ENCODE peak calls at places on chromosomes 16 and 17, in eight cellular contexts. E, D, H, B, Y, G, X and U are unnamed samples.

GRCh38 chr16:73126453-73126853 is 78.5 kb upstream of the ZFHX3 start:
- DNase-seq in E (no peak), G (peak), D (peak), B (no peak), X (peak), H (peak), Y (no peak), U (no peak)

GRCh38 chr17:4533522-4534502 is 21.4 kb downstream of the MYBBP1A start:
- DNase-seq in B (no peak), H (peak), D (no peak), Y (no peak), G (no peak), X (no peak), E (peak), U (no peak)

GRCh38 chr16:81786321-81786720 is 7.2 kb downstream of the PLCG2 start:
- DNase-seq in X (peak), Y (peak), E (peak), G (peak), D (no peak), B (no peak), H (no peak), U (no peak)

GRCh38 chr17:57871155-57871554 is 21.3 kb upstream of the MRPS23 start:
- DNase-seq in G (no peak), D (no peak), X (no peak), E (no peak), Y (no peak), B (no peak), H (no peak), U (no peak)

GRCh38 chr17:15398291-15398690 is 56.9 kb upstream of the TEKT3 start:
- DNase-seq in B (no peak), X (peak), G (peak), E (peak), Y (no peak), H (no peak), D (no peak), U (no peak)

GRCh38 chr17:82160081-82160480 is 52.6 kb downstream of the CCDC57 start:
- DNase-seq in B (no peak), X (no peak), Y (no peak), D (no peak), H (no peak), G (peak), E (peak), U (no peak)

GRCh38 chr16:15643453-15644305 is 725 bp upstream of the MARF1 start:
- DNase-seq in B (no peak), X (peak), H (no peak), E (peak), Y (peak), G (peak), D (peak), U (peak)

GRCh38 chr17:38868095-38868967 is 1.5 kb upstream of the LASP1 start:
- DNase-seq in Y (peak), E (no peak), X (peak), G (no peak), H (peak), B (peak), D (peak), U (no peak)

GRCh38 chr17:74452841-74453661 is 13.4 kb upstream of the CD300A start:
- DNase-seq in B (no peak), Y (no peak), D (no peak), H (no peak), G (no peak), X (no peak), E (no peak), U (no peak)

GRCh38 chr16:72666267-72666666 is 381.7 kb downstream of the ZFHX3 start:
- DNase-seq in H (no peak), B (no peak), X (peak), Y (no peak), G (no peak), D (no peak), E (no peak), U (no peak)

GRCh38 chr16:23145608-23146007 is 3.6 kb downstream of the USP31 start:
- DNase-seq in B (no peak), E (peak), Y (peak), D (no peak), G (peak), X (peak), H (no peak), U (no peak)

GRCh38 chr16:54026456-54026855 is 260.1 kb downstream of the IRX3 start:
- DNase-seq in B (no peak), D (no peak), G (peak), H (no peak), E (no peak), Y (no peak), X (peak), U (no peak)

GRCh38 chr17:79946352-79947231 is 89.1 kb downstream of the TBC1D16 start:
- DNase-seq in B (no peak), G (no peak), E (no peak), X (no peak), H (no peak), D (peak), Y (no peak), U (no peak)

GRCh38 chr17:82400830-82401229 is 17.3 kb upstream of the HEXD start:
- DNase-seq in H (peak), E (no peak), B (peak), D (no peak), X (peak), Y (no peak), G (no peak), U (no peak)

GRCh38 chr17:39793473-39793872 is 55.7 kb downstream of the GRB7 start:
- DNase-seq in B (no peak), Y (no peak), E (no peak), H (no peak), D (no peak), G (no peak), X (no peak), U (no peak)

DNA sequence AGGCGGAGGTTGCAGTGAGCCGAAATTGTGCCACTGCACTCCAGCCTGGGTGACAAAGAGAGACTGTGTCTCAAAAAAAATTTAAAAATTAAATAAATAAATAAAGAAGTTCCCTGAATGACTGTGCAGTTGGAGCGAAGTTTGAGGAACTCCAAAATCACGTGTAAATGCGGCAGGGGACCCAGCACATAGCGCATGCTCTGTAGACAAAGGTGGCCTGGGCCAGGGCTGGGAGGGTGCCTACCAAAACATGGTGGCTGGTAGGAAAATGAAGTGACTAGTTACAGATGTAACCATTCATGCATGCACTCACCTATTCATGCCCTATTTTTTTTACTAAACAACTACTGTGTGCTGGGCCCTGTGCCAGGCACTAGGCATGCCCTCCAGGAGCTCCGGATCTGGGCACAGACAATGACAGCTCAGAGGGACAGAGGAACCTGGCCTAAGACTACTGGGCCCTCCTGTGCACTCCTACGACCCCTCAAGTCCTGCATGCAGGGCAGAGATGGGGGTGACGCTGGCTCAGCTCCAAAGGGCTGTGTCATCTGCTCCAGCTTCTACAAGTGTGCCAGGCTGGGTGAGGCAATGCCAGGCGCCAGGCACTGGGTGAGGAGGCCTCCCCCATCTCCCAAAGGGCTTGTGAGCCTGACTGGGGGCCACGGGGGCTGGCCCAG is 65.3 kb downstream of the RMI2 start:
- DNase-seq in B (no peak), D (no peak), X (peak), G (no peak), Y (no peak), H (no peak), E (no peak), U (no peak)
- H3K4me3 ChIP-seq in B (no peak), D (no peak), X (no peak), G (no peak), Y (no peak), H (no peak), E (no peak), U (no peak)

GRCh38 chr16:2519711-2520080 is 475 bp upstream of the AMDHD2 start:
- DNase-seq in X (no peak), Y (no peak), B (no peak), H (peak), E (no peak), D (no peak), G (no peak), U (no peak)

GRCh38 chr16:2520784-2521577 is 810 bp downstream of the AMDHD2 start:
- DNase-seq in H (peak), D (peak), G (no peak), B (peak), E (peak), Y (peak), X (no peak), U (no peak)

GRCh38 chr16:2517954-2518605 is 2.1 kb upstream of the AMDHD2 start:
- DNase-seq in B (no peak), H (peak), D (no peak), E (no peak), X (no peak), Y (no peak), G (no peak), U (no peak)

GRCh38 chr16:2518823-2519710 is 1.1 kb upstream of the AMDHD2 start:
- DNase-seq in E (no peak), H (no peak), G (no peak), D (peak), X (no peak), Y (no peak), B (no peak), U (no peak)

DNA sequence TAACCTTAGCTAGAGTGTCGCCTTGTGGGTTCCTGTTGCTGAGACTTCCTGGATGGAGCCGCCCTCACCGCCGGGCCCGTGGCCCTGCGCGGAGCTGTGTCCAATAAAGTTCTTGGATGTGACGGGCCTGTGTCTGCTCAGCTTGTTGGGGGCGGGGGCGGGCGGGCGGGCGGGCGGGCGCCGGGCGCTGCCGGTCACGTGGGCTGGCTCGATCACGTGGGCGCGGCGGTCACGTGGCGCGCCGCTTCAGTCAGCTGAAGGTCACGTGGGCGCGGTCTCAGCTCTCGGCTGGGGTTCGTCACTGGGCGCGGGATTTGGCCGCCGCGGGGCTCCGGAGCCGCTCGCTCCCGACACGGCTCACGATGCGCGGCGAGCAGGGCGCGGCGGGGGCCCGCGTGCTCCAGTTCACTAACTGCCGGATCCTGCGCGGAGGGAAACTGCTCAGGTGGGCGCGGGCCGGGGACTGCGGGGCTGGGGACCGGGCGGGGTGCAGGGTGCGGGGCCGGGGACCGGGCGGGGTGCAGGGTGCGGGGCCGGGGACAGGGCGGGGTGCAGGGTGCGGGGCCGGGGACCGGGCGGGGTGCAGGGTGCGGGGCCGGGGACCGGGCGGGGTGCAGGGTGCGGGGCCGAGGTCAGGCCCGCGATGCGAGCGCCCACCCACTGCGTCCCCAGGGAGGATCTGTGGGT is at the start of gene AMDHD2:
- DNase-seq in X (peak), D (peak), B (peak), Y (peak), E (peak), H (peak), G (peak), U (peak)
- TF ChIP-seq CTCF in X (no peak), D (no peak), B (no peak), Y (no peak), E (no peak), H (no peak), G (no peak), U (no peak)

GRCh38 chr16:70437017-70437581 is 1.8 kb downstream of the ST3GAL2 start:
- DNase-seq in X (peak), B (no peak), G (peak), E (no peak), Y (peak), H (no peak), D (peak), U (peak)
- H3K4me3 ChIP-seq in X (peak), B (no peak), G (peak), E (no peak), Y (peak), H (peak), D (no peak), U (peak)

GRCh38 chr16:50604610-50605009 is 56.4 kb downstream of the NKD1 start:
- DNase-seq in B (no peak), Y (no peak), H (no peak), X (no peak), E (no peak), G (no peak), D (no peak), U (no peak)

GRCh38 chr16:50602531-50603205 is 54.5 kb downstream of the NKD1 start:
- DNase-seq in H (no peak), B (peak), E (peak), X (no peak), G (no peak), D (no peak), Y (no peak), U (no peak)

GRCh38 chr16:50602126-50602525 is 53.9 kb downstream of the NKD1 start:
- DNase-seq in H (no peak), D (no peak), G (no peak), B (no peak), Y (no peak), X (no peak), E (no peak), U (no peak)

GRCh38 chr16:50604065-50604418 is 55.8 kb downstream of the NKD1 start:
- DNase-seq in H (no peak), B (no peak), D (no peak), Y (no peak), G (no peak), X (no peak), E (no peak), U (no peak)

DNA sequence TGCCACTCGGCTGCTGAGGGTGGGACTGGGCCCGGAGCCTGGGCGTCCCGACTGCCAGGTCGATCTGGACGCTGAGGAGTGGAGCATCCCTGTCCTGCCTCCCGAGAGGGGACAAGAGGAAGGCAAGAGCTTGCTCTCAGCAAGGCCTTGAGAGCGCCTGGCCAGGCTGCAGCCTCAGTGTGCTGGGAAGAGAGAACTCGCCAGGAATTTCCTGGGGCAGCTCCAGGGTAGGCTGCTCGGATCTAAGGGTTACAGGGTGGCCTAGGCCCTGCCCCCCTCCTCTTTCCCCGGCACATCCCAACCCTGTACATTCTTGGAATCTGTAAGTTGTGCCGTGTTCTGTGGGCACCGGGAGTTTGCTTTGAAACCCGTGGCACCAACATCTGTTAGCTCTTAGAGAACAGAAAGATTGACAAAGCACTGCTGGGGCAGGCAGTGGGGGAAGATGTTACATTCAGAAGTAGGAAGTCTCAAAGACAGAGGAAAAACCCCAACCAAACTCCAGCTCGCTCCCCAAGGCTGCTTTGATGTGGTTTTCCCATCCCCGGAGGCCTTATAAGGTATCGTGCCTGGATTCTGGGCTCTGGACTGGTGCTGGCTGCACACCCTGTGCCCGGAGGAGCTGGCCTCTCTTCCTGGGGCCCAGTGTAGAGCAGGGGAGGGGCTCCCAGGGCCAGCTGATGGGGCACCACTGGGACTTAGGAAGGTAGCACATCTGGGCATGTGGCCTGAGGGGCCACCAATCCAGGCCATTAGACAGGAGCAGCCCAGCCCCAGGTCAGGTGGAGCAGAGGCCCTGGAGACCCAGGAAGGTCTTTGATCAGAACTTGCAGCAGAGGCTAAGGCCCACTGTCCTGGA is 55.2 kb downstream of the NKD1 start:
- DNase-seq in G (peak), Y (no peak), B (no peak), X (peak), D (peak), H (no peak), E (no peak), U (no peak)
- TF ChIP-seq CTCF in G (no peak), Y (no peak), B (no peak), X (no peak), D (no peak), H (no peak), E (no peak), U (no peak)

GRCh38 chr17:37742114-37742761 is 2.6 kb downstream of the HNF1B start:
- DNase-seq in E (peak), Y (peak), D (no peak), B (no peak), G (peak), X (no peak), H (no peak), U (no peak)

GRCh38 chr17:37742762-37743611 is 1.9 kb downstream of the HNF1B start:
- DNase-seq in G (no peak), B (no peak), E (peak), H (no peak), D (no peak), Y (peak), X (no peak), U (no peak)

GRCh38 chr17:37740861-37741260 is 4.0 kb downstream of the HNF1B start:
- DNase-seq in Y (no peak), B (no peak), X (no peak), D (no peak), E (no peak), H (no peak), G (no peak), U (no peak)

GRCh38 chr17:37743612-37743874 is 1.3 kb downstream of the HNF1B start:
- DNase-seq in D (no peak), Y (no peak), X (no peak), E (no peak), B (no peak), G (no peak), H (no peak), U (no peak)

GRCh38 chr17:37741334-37742113 is 3.3 kb downstream of the HNF1B start:
- DNase-seq in E (peak), H (no peak), D (no peak), G (no peak), Y (no peak), X (no peak), B (no peak), U (no peak)
- H3K4me3 ChIP-seq in E (peak), H (peak), D (no peak), G (peak), Y (peak), X (peak), B (peak), U (no peak)